ENCODE peak calls at places on chromosome 4, in five cellular contexts. R, X, P, Z and Q are unnamed samples.

GRCh38 chr4:82851318-82851717 is 39.6 kb downstream of the SEC31A start:
- DNase-seq in P (no peak), Z (no peak), X (no peak), R (no peak), Q (no peak)

GRCh38 chr4:156941940-156942548 is 29.6 kb downstream of the PDGFC start:
- DNase-seq in Z (no peak), X (no peak), R (peak; percentile 89), P (no peak), Q (no peak)

GRCh38 chr4:4227510-4228355 is 1.0 kb upstream of the OTOP1 start:
- DNase-seq in X (peak; percentile 11), Z (no peak), R (no peak), P (no peak), Q (no peak)

GRCh38 chr4:166014411-166014810 is 141.4 kb downstream of the TLL1 start:
- DNase-seq in X (no peak), R (no peak), Z (no peak), P (no peak), Q (no peak)

GRCh38 chr4:1967512-1968149 is 41.1 kb downstream of the NELFA start:
- DNase-seq in Z (no peak), X (no peak), R (no peak), P (no peak), Q (no peak)

GRCh38 chr4:21948347-21949072 is at the start of gene KCNIP4:
- DNase-seq in P (peak; percentile 39), R (no peak), Z (peak; percentile 63), X (peak; percentile 37), Q (peak; percentile 27)

GRCh38 chr4:144174401-144175067 is 34.0 kb upstream of the GYPA start:
- DNase-seq in R (no peak), P (no peak), Z (peak; percentile 77), X (peak; percentile 10), Q (peak; percentile 70)

GRCh38 chr4:12902735-12903134 is 581.4 kb downstream of the RAB28 start:
- DNase-seq in R (no peak), P (no peak), X (no peak), Z (no peak), Q (no peak)

GRCh38 chr4:14178421-14178820 is 550.9 kb upstream of the BOD1L1 start:
- DNase-seq in Z (peak; percentile 56), X (no peak), P (no peak), R (no peak), Q (peak; percentile 79)

GRCh38 chr4:85909851-85910250 is 434.9 kb downstream of the ARHGAP24 start:
- DNase-seq in X (no peak), P (no peak), Z (no peak), R (no peak), Q (no peak)

GRCh38 chr4:158458271-158458895 is 63.3 kb upstream of the RXFP1 start:
- DNase-seq in X (no peak), P (no peak), R (peak; percentile 34), Z (no peak), Q (no peak)

GRCh38 chr4:1569461-1570151 is 114.5 kb downstream of the FAM53A start:
- DNase-seq in X (no peak), P (no peak), Z (no peak), R (peak; percentile 36), Q (no peak)

GRCh38 chr4:107888237-107888636 is 43.1 kb upstream of the CYP2U1 start:
- DNase-seq in X (no peak), R (no peak), P (no peak), Z (no peak), Q (no peak)

GRCh38 chr4:40316782-40317635 is 18.1 kb upstream of the CHRNA9 start:
- DNase-seq in P (peak; percentile 55), R (no peak), X (peak; percentile 54), Z (peak; percentile 96), Q (peak; percentile 85)

GRCh38 chr4:144872508-144873293 is 225.3 kb downstream of the ANAPC10 start:
- DNase-seq in P (no peak), R (no peak), X (no peak), Z (no peak), Q (no peak)

GRCh38 chr4:3287972-3288570 is 4.8 kb upstream of the RGS12 start:
- DNase-seq in P (no peak), R (no peak), Z (no peak), X (no peak), Q (no peak)

GRCh38 chr4:2408401-2408958 is 10.0 kb downstream of the ZFYVE28 start:
- DNase-seq in X (no peak), P (no peak), Z (no peak), R (peak; percentile 43), Q (peak; percentile 15)

GRCh38 chr4:24910504-24910903 is 2.3 kb downstream of the CCDC149 start:
- DNase-seq in R (no peak), X (no peak), Z (peak; percentile 87), P (no peak), Q (no peak)

GRCh38 chr4:112604590-112604989 is 32.1 kb downstream of the ZGRF1 start:
- DNase-seq in P (no peak), Z (peak; percentile 71), X (peak; percentile 58), R (no peak), Q (peak; percentile 64)

GRCh38 chr4:168119100-168119499 is 26.8 kb downstream of the ANXA10 start:
- DNase-seq in P (no peak), Z (no peak), R (no peak), X (no peak), Q (no peak)

GRCh38 chr4:76200771-76201224 is 12.8 kb downstream of the SCARB2 start:
- DNase-seq in X (no peak), R (no peak), P (peak; percentile 85), Z (no peak), Q (peak; percentile 41)

GRCh38 chr4:116357758-116358157 is 727.6 kb downstream of the TRAM1L1 start:
- DNase-seq in X (peak; percentile 67), Z (peak; percentile 2), P (peak; percentile 51), R (no peak), Q (no peak)

GRCh38 chr4:992297-993110 is 700 bp downstream of the SLC26A1 start:
- DNase-seq in X (no peak), P (peak; percentile 97), Z (no peak), R (no peak), Q (no peak)

GRCh38 chr4:111398906-111399330 is 746.3 kb upstream of the FAM241A start:
- DNase-seq in Z (peak; percentile 66), P (no peak), X (peak; percentile 49), R (no peak), Q (no peak)

GRCh38 chr4:85979276-85979675 is 380.6 kb downstream of the MAPK10 start:
- DNase-seq in P (no peak), R (no peak), Z (no peak), X (no peak), Q (peak; percentile 85)

GRCh38 chr4:55078987-55079386 is 46.4 kb downstream of the KDR start:
- DNase-seq in P (peak; percentile 47), R (no peak), X (no peak), Z (peak; percentile 93), Q (no peak)

GRCh38 chr4:1055721-1056590 is 44.5 kb downstream of the FGFRL1 start:
- DNase-seq in X (peak; percentile 58), Z (no peak), P (peak; percentile 42), R (peak; percentile 42), Q (no peak)

GRCh38 chr4:154049457-154050181 is 260.7 kb upstream of the SFRP2 start:
- DNase-seq in Z (peak; percentile 93), X (peak; percentile 43), P (no peak), R (no peak), Q (no peak)

GRCh38 chr4:76606662-76607265 is 171.7 kb downstream of the SHROOM3 start:
- DNase-seq in P (no peak), X (peak; percentile 22), Z (peak; percentile 65), R (no peak), Q (peak; percentile 42)

GRCh38 chr4:104494822-104495559 is at the start of gene CXXC4:
- DNase-seq in P (peak; percentile 79), R (no peak), Z (peak; percentile 52), X (peak; percentile 86), Q (peak; percentile 88)

GRCh38 chr4:77818077-77818666 is 996 bp downstream of the CNOT6L start:
- DNase-seq in P (peak; percentile 72), X (peak; percentile 75), R (peak; percentile 70), Z (peak; percentile 92), Q (peak; percentile 63)
- H3K4me1 ChIP-seq in P (peaks cover 49% of the 10 kb centered on the region), X (no peaks in the 10 kb centered on the region), R (peaks cover 15% of the 10 kb centered on the region), Z (peaks cover 19% of the 10 kb centered on the region), Q (peaks cover 32% of the 10 kb centered on the region)

GRCh38 chr4:38055566-38055965 is 95.4 kb downstream of the PTTG2 start:
- DNase-seq in Z (no peak), X (peak; percentile 54), P (no peak), R (no peak), Q (no peak)

GRCh38 chr4:38056024-38056685 is 96.0 kb downstream of the PTTG2 start:
- DNase-seq in R (no peak), X (no peak), P (no peak), Z (no peak), Q (no peak)

GRCh38 chr4:38049545-38050170 is 89.5 kb downstream of the PTTG2 start:
- DNase-seq in X (no peak), R (no peak), P (no peak), Z (no peak), Q (no peak)

GRCh38 chr4:38046735-38047487 is 86.7 kb downstream of the PTTG2 start:
- DNase-seq in R (no peak), P (no peak), X (no peak), Z (no peak), Q (no peak)

GRCh38 chr4:38050560-38051350 is 90.6 kb downstream of the PTTG2 start:
- DNase-seq in Z (peak; percentile 9), X (no peak), R (no peak), P (no peak), Q (no peak)
- H3K4me1 ChIP-seq in Z (no peaks in the 10 kb centered on the region), X (peaks cover 10% of the 10 kb centered on the region), R (no peaks in the 10 kb centered on the region), P (no peaks in the 10 kb centered on the region), Q (no peaks in the 10 kb centered on the region)

DNA sequence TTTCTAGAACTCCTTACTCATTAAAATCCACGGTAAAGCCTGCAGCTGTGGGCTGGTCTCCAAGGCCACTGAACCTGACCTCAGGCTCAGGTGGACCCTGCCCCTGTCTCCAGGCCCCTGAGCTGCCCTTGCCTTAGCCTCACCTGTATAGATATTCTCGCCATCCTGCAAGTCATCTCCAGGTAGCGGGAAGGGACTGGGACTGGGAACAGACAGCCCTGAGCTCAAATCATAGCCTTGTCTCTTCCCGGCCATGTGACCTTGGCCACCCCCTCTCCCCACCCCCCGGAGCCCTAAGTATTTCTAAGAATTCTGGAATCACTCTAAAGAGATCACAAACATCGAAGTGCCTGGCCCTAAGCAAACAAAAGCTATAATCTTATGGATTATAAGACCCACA is 17.7 kb downstream of the ABLIM2 start:
- DNase-seq in R (no peak), X (no peak), P (no peak), Z (no peak), Q (no peak)
- H3K4me1 ChIP-seq in R (no peaks in the 10 kb centered on the region), X (no peaks in the 10 kb centered on the region), P (peaks cover 18% of the 10 kb centered on the region), Z (no peaks in the 10 kb centered on the region), Q (no peaks in the 10 kb centered on the region)

DNA sequence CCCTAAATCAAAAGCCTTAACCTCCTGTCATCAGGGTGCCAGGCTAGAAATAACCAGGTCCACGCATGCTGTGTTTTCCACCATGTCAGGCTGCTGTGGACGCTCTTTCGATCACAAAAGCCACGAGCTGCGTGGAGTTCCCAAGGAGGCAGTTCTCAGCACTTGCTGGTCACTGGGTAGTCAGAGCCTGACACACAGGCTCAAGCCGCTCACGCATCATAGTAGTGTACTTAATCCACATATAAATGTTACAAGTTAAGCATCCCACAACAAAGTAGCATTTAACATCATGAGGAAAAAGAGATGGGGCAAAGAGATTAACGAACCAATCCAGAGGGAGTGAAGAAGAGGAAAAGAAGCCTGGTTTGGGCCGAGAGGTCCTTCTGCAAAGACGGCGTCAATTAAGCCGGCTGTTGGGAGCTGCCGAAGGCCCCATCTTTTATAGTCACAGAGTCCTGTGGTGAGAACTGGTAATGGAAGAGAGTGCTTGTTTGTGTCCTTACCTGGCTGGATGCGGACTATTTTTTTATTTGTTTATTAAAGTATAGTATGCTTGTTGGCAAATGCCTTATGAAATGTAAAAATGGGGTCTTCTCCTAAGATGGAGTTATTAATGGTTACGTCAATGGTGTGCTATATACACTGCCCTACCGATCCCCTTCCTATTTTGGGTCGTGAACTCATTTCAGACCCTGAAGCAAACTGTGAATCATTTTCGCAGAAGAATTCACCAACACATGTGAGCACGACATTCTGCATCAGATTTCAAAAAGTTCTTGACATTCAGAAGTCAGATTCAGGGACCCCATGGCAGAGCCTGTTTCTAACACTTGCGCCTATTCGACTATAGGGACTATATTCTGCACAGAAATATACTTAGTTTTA is 675 bp downstream of the PRIMPOL start:
- DNase-seq in X (no peak), Z (peak; percentile 89), P (no peak), R (no peak), Q (peak; percentile 46)
- H3K4me1 ChIP-seq in X (peaks cover under 1% of the 10 kb centered on the region), Z (peaks cover 34% of the 10 kb centered on the region), P (peaks cover 36% of the 10 kb centered on the region), R (peaks cover 13% of the 10 kb centered on the region), Q (peaks cover 21% of the 10 kb centered on the region)